ENCODE peak calls at places on chromosomes 3 and 15, in seven cellular contexts. K is heart left ventricle, T is tibial artery, A is IMR-90, S is thoracic aorta, Q is HCT116, D is endothelial cell. E is an unnamed sample.

GRCh38 chr3:33433843-33434242 is 6.4 kb downstream of the UBP1 start:
- DNase-seq in K (no peak), T (no peak), A (peak), S (no peak), Q (no peak), D (no peak), E (no peak)

GRCh38 chr15:90113166-90113565 is 10.9 kb upstream of the IDH2 start:
- DNase-seq in K (no peak), T (no peak), A (peak), S (no peak), Q (no peak), D (no peak), E (no peak)

GRCh38 chr3:126340596-126340942 is 16.6 kb downstream of the KLF15 start:
- DNase-seq in K (no peak), T (peak), A (no peak), S (no peak), Q (no peak), D (no peak), E (no peak)

GRCh38 chr3:46482632-46483311 is 15.0 kb upstream of the RTP3 start:
- DNase-seq in K (no peak), T (no peak), A (peak), S (no peak), Q (no peak), D (no peak), E (no peak)

GRCh38 chr3:197270558-197271317 is 27.7 kb downstream of the DLG1 start:
- DNase-seq in K (no peak), T (no peak), A (peak), S (no peak), Q (no peak), D (no peak), E (no peak)

GRCh38 chr3:169266351-169266750 is 397.2 kb downstream of the MECOM start:
- DNase-seq in K (no peak), T (no peak), A (no peak), S (no peak), Q (no peak), D (no peak), E (no peak)

GRCh38 chr3:69785769-69786311 is 46.6 kb downstream of the MITF start:
- DNase-seq in K (no peak), T (no peak), A (no peak), S (no peak), Q (no peak), D (no peak), E (no peak)

GRCh38 chr15:90191795-90192494 is 9.2 kb upstream of the SEMA4B start:
- DNase-seq in K (peak), T (peak), A (no peak), S (no peak), Q (peak), D (no peak), E (no peak)

GRCh38 chr15:65883571-65883970 is 14.3 kb downstream of the RAB11A start:
- DNase-seq in K (no peak), T (no peak), A (no peak), S (no peak), Q (no peak), D (no peak), E (no peak)

GRCh38 chr3:47016934-47017435 is 37.5 kb downstream of the NBEAL2 start:
- DNase-seq in K (no peak), T (no peak), A (peak), S (no peak), Q (no peak), D (no peak), E (no peak)

GRCh38 chr3:53230789-53231188 is 25.0 kb downstream of the TKT start:
- DNase-seq in K (no peak), T (no peak), A (no peak), S (no peak), Q (no peak), D (no peak), E (no peak)

GRCh38 chr15:60993008-60993407 is 236.1 kb downstream of the RORA start:
- DNase-seq in K (no peak), T (no peak), A (peak), S (no peak), Q (no peak), D (no peak), E (no peak)

GRCh38 chr3:43686700-43687498 is 3.8 kb upstream of the ABHD5 start:
- DNase-seq in K (no peak), T (no peak), A (no peak), S (no peak), Q (no peak), D (no peak), E (no peak)

GRCh38 chr3:27310693-27311092 is 58.5 kb downstream of the NEK10 start:
- DNase-seq in K (no peak), T (no peak), A (no peak), S (no peak), Q (peak), D (no peak), E (no peak)

GRCh38 chr3:55440406-55440708 is 46.7 kb downstream of the WNT5A start:
- DNase-seq in K (no peak), T (no peak), A (no peak), S (no peak), Q (no peak), D (no peak), E (no peak)

GRCh38 chr15:40471105-40471777 is 457 bp downstream of the CHST14 start:
- DNase-seq in K (peak), T (peak), A (peak), S (no peak), Q (no peak), D (peak), E (peak)

GRCh38 chr3:71542548-71543370 is 40.8 kb downstream of the FOXP1 start:
- DNase-seq in K (peak), T (peak), A (peak), S (peak), Q (no peak), D (peak), E (peak)

GRCh38 chr3:31364711-31365110 is 168.0 kb upstream of the STT3B start:
- DNase-seq in K (no peak), T (no peak), A (peak), S (no peak), Q (no peak), D (no peak), E (no peak)

GRCh38 chr15:68581725-68582124 is 2.9 kb downstream of the CORO2B start:
- DNase-seq in K (no peak), T (no peak), A (no peak), S (no peak), Q (no peak), D (no peak), E (peak)

GRCh38 chr15:95557226-95558046 is 773.1 kb upstream of the NR2F2 start:
- DNase-seq in K (no peak), T (peak), A (peak), S (no peak), Q (peak), D (no peak), E (no peak)

GRCh38 chr3:112856537-112856936 is 9.9 kb upstream of the CD200R1L start:
- DNase-seq in K (no peak), T (no peak), A (no peak), S (no peak), Q (no peak), D (no peak), E (no peak)

GRCh38 chr3:66885326-66886000 is 112.6 kb upstream of the KBTBD8 start:
- DNase-seq in K (no peak), T (no peak), A (peak), S (no peak), Q (peak), D (no peak), E (no peak)

GRCh38 chr3:28912120-28912885 is 368.6 kb upstream of the RBMS3 start:
- DNase-seq in K (no peak), T (no peak), A (peak), S (no peak), Q (no peak), D (no peak), E (no peak)

GRCh38 chr15:92393287-92393993 is at the start of gene ST8SIA2:
- DNase-seq in K (no peak), T (no peak), A (no peak), S (no peak), Q (no peak), D (peak), E (no peak)

GRCh38 chr15:79897701-79898113 is 893 bp upstream of the MTHFS start:
- DNase-seq in K (no peak), T (no peak), A (no peak), S (no peak), Q (no peak), D (no peak), E (no peak)

GRCh38 chr15:74320358-74321247 is 46.8 kb downstream of the CYP11A1 start:
- DNase-seq in K (no peak), T (peak), A (peak), S (no peak), Q (peak), D (peak), E (no peak)

GRCh38 chr3:142724682-142725351 is 983 bp downstream of the TRPC1 start:
- DNase-seq in K (peak), T (peak), A (peak), S (no peak), Q (peak), D (peak), E (no peak)

GRCh38 chr3:193911784-193912183 is 224.2 kb upstream of the HES1 start:
- DNase-seq in K (no peak), T (no peak), A (no peak), S (no peak), Q (no peak), D (no peak), E (no peak)

GRCh38 chr3:170999737-171000242 is 26.7 kb downstream of the SLC2A2 start:
- DNase-seq in K (no peak), T (no peak), A (peak), S (no peak), Q (peak), D (no peak), E (no peak)

GRCh38 chr15:57503911-57504598 is 87.6 kb upstream of the MYZAP start:
- DNase-seq in K (no peak), T (no peak), A (no peak), S (no peak), Q (no peak), D (no peak), E (no peak)

GRCh38 chr15:57502116-57502515 is 89.6 kb upstream of the MYZAP start:
- DNase-seq in K (no peak), T (no peak), A (no peak), S (no peak), Q (no peak), D (peak), E (no peak)

GRCh38 chr15:57504599-57504940 is 87.1 kb upstream of the MYZAP start:
- DNase-seq in K (no peak), T (no peak), A (no peak), S (no peak), Q (no peak), D (no peak), E (no peak)

GRCh38 chr15:57505056-57505713 is 86.5 kb upstream of the MYZAP start:
- DNase-seq in K (no peak), T (no peak), A (no peak), S (no peak), Q (no peak), D (no peak), E (no peak)

GRCh38 chr15:57503051-57503702 is 88.5 kb upstream of the MYZAP start:
- DNase-seq in K (no peak), T (no peak), A (no peak), S (no peak), Q (no peak), D (peak), E (no peak)
- TF ChIP-seq CTCF in K (peak), T (no peak), A (peak), S (no peak), Q (peak), D (peak), E (no peak)

GRCh38 chr3:137511655-137512054 is 252.5 kb upstream of the SOX14 start:
- DNase-seq in K (no peak), T (no peak), A (no peak), S (no peak), Q (no peak), D (no peak), E (no peak)
- TF ChIP-seq CTCF in K (no peak), T (no peak), A (no peak), S (no peak), Q (no peak), D (no peak), E (no peak)

DNA sequence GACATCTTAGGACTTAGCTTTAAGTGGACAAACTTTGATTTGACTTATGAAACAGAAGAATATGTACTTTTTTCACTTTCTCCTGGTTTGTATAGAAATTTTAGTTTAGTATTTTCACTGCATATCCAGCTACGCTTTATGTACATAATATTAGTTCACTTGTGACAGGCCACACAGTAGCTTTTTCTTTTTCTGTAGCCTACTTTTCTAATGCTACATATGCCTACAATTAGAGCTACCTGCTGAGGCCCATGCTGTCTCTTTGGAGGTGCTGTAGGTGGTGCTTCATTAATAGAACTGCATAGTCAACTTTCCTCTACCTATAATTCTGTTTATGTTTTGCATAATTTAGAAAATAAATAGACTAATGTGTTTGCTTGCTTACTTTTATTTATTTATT is 191.6 kb downstream of the NLGN1 start:
- DNase-seq in K (no peak), T (no peak), A (no peak), S (no peak), Q (no peak), D (no peak), E (no peak)
- TF ChIP-seq CTCF in K (no peak), T (no peak), A (no peak), S (no peak), Q (no peak), D (no peak), E (no peak)

GRCh38 chr15:48905216-48905615 is 27.3 kb downstream of the EID1 start:
- DNase-seq in K (no peak), T (no peak), A (no peak), S (no peak), Q (no peak), D (no peak), E (no peak)

GRCh38 chr15:48905870-48906269 is 27.9 kb downstream of the EID1 start:
- DNase-seq in K (no peak), T (no peak), A (no peak), S (no peak), Q (no peak), D (no peak), E (no peak)

GRCh38 chr15:48899793-48900192 is 21.9 kb downstream of the EID1 start:
- DNase-seq in K (no peak), T (no peak), A (peak), S (no peak), Q (no peak), D (no peak), E (no peak)

GRCh38 chr15:48904758-48905157 is 26.8 kb downstream of the EID1 start:
- DNase-seq in K (no peak), T (no peak), A (no peak), S (no peak), Q (no peak), D (no peak), E (no peak)
- TF ChIP-seq CTCF in K (no peak), T (no peak), A (no peak), S (no peak), Q (no peak), D (no peak), E (no peak)

GRCh38 chr3:77342688-77343087 is 302.8 kb downstream of the ROBO2 start:
- DNase-seq in K (no peak), T (no peak), A (no peak), S (no peak), Q (no peak), D (no peak), E (no peak)

GRCh38 chr3:77345009-77345408 is 305.1 kb downstream of the ROBO2 start:
- DNase-seq in K (no peak), T (no peak), A (no peak), S (no peak), Q (no peak), D (no peak), E (no peak)

GRCh38 chr3:77348244-77348855 is 308.5 kb downstream of the ROBO2 start:
- DNase-seq in K (no peak), T (no peak), A (peak), S (no peak), Q (no peak), D (peak), E (no peak)
- TF ChIP-seq CTCF in K (peak), T (peak), A (peak), S (no peak), Q (no peak), D (peak), E (no peak)

DNA sequence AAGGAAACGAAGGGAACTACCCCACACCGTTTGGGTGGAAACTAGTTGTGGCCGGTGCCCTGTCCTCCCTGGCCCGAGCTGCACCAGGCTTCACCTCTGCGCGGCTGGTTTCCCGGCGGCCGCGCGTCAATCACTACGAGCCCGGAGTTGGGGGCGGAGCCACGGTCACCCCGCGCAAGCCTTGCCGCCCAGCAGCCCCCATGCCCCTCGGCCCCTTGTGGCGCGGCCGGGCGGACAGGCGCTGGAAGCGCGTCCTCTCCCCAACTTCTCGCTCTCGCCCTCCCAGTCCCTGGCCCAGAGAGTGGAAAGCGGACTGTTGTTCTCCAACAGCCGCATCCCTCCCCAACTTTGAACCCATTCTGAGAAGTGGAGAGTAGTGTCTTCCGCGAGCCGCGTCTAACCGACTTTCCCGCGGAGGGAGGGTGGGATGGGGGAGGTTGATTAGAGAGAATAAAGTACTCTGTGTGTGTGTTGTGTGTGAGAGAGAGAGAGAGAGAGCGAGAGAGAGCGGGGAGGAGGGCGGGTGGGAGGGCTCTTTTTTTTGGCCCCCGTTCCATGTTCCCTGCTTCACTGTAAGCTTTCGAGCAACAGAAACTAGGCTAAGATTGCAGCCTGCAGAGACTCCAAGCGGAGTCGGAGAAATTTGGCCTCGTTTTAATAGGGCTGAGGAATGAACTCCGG is 1.4 kb upstream of the MEIS2 start:
- DNase-seq in K (peak), T (peak), A (peak), S (no peak), Q (peak), D (peak), E (peak)
- TF ChIP-seq CTCF in K (no peak), T (peak), A (peak), S (no peak), Q (no peak), D (no peak), E (no peak)